ENCODE peak calls at places on chromosome 22, in seven cellular contexts. S is SK-N-SH, E is heart left ventricle, K is Panc1, H is right atrium auricular region, T is aorta, W is breast epithelium. C is an unnamed sample.

GRCh38 chr22:41782316-41782715 is 18.2 kb upstream of the CCDC134 start:
- DNase-seq in K (no peak), W (no peak), T (peak; percentile 9), E (no peak), S (no peak), H (no peak), C (no peak)

GRCh38 chr22:26362471-26362870 is 66.6 kb upstream of the ASPHD2 start:
- DNase-seq in E (no peak), K (no peak), H (no peak), W (no peak), T (no peak), S (no peak), C (no peak)

GRCh38 chr22:30398685-30399680 is 2.2 kb downstream of the SEC14L2 start:
- DNase-seq in W (no peak), H (no peak), S (no peak), K (no peak), T (no peak), E (no peak), C (no peak)

GRCh38 chr22:41668971-41669911 is 19.4 kb downstream of the SNU13 start:
- DNase-seq in H (no peak), E (no peak), K (peak; percentile 51), W (no peak), T (no peak), S (no peak), C (no peak)

GRCh38 chr22:45608763-45609180 is 62.9 kb upstream of the ATXN10 start:
- DNase-seq in H (no peak), T (no peak), S (no peak), K (no peak), W (no peak), E (no peak), C (no peak)

GRCh38 chr22:47629791-47630655 is 867.6 kb downstream of the TBC1D22A start:
- DNase-seq in K (no peak), S (no peak), E (no peak), W (no peak), H (no peak), T (no peak), C (no peak)

GRCh38 chr22:24333301-24333700 is 62.7 kb downstream of the SPECC1L start:
- DNase-seq in S (no peak), H (no peak), E (no peak), T (no peak), W (no peak), K (no peak), C (no peak)

GRCh38 chr22:21455334-21456089 is 11.7 kb upstream of the TMEM191C start:
- DNase-seq in E (no peak), W (peak; percentile 46), T (no peak), K (no peak), S (no peak), H (peak; percentile 53), C (no peak)

GRCh38 chr22:33697640-33698039 is 222.6 kb downstream of the LARGE1 start:
- DNase-seq in E (no peak), K (no peak), S (no peak), T (no peak), W (no peak), H (no peak), C (no peak)

GRCh38 chr22:37182949-37183245 is 5.2 kb downstream of the C1QTNF6 start:
- DNase-seq in T (peak; percentile 18), H (no peak), S (no peak), W (no peak), K (no peak), E (peak; percentile 18), C (no peak)

GRCh38 chr22:37181681-37182080 is 6.4 kb downstream of the C1QTNF6 start:
- DNase-seq in E (no peak), H (no peak), K (no peak), W (no peak), S (no peak), T (no peak), C (no peak)

GRCh38 chr22:37180531-37181231 is 7.4 kb downstream of the C1QTNF6 start:
- DNase-seq in E (peak; percentile 16), K (no peak), W (no peak), H (no peak), T (peak; percentile 42), S (no peak), C (no peak)

GRCh38 chr22:37183432-37184379 is 4.3 kb downstream of the C1QTNF6 start:
- DNase-seq in W (no peak), S (no peak), T (peak; percentile 29), K (no peak), H (no peak), E (peak; percentile 24), C (no peak)

GRCh38 chr22:37182101-37182948 is 5.7 kb downstream of the C1QTNF6 start:
- DNase-seq in E (peak; percentile 19), T (peak; percentile 42), S (no peak), K (no peak), H (no peak), W (no peak), C (no peak)
- H3K4me1 ChIP-seq in E (peaks cover 31% of the 10 kb centered on the region), T (no peaks in the 10 kb centered on the region), S (peaks cover 11% of the 10 kb centered on the region), K (peaks cover 39% of the 10 kb centered on the region), H (peaks cover 45% of the 10 kb centered on the region), W (peaks cover 11% of the 10 kb centered on the region), C (peaks cover 64% of the 10 kb centered on the region)

DNA sequence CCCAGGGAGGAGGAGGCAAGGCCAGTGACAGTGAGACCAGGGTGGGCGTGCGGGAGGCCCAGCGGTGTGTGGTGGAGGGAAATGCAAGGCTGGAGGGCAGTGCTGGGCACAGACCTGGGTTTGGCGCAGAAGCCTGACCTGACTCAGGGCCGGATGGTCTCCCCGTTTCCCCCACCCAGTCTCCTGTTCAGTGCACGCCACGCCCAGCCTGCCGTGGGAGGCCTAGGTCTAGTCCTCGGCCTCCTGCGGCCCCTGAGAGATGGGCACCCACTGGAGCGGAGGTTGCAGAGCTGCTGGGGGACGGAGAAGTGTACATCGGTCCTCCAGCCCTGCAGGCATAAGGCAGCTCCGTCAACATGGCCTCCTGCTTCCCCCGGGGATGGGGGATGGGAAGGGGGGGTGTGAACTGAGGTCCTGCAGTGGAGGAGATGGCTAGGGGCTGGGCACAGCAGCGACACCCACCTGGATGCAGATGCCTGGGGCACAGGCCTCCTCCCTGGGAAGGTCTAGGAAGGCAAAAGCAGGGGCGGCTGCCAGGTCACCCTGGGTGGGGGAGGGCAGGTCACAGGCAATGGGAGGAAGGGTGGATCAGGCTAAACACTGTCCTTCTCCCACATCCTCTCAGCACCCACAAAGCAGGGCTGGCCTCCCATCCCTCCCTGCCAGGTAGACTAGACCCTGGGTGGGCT is 15.9 kb downstream of the IL17REL start:
- DNase-seq in K (no peak), T (no peak), S (no peak), W (peak; percentile 45), H (no peak), E (no peak), C (no peak)
- H3K4me3 ChIP-seq in K (no peak overlapping the region), T (no peak overlapping the region), S (no peak overlapping the region), W (no peak overlapping the region), H (no peak overlapping the region), E (no peak overlapping the region), C (no peak overlapping the region)

GRCh38 chr22:37545703-37546435 is 14.4 kb upstream of the CDC42EP1 start:
- DNase-seq in E (peak; percentile 96), K (no peak), W (peak; percentile 89), S (no peak), T (peak; percentile 96), H (peak; percentile 94), C (no peak)
- H3K4me1 ChIP-seq in E (peaks cover 51% of the 10 kb centered on the region), K (peaks cover 35% of the 10 kb centered on the region), W (peaks cover 18% of the 10 kb centered on the region), S (peaks cover 16% of the 10 kb centered on the region), T (no peaks in the 10 kb centered on the region), H (peaks cover 57% of the 10 kb centered on the region), C (peaks cover 95% of the 10 kb centered on the region)

GRCh38 chr22:39013923-39014722 is at the start of gene APOBEC3C:
- DNase-seq in W (peak; percentile 74), S (peak; percentile 74), H (peak; percentile 90), E (peak; percentile 85), T (peak; percentile 91), K (no peak), C (peak; percentile 66)
- H3K4me3 ChIP-seq in W (peak within 1 kb of the TSS; percentile 50), S (peak within 1 kb of the TSS; percentile 61), H (peak within 1 kb of the TSS; percentile 22), E (peak within 1 kb of the TSS; percentile 29), T (peak within 1 kb of the TSS; percentile 2), K (peak within 1 kb of the TSS; percentile 51), C (peak within 1 kb of the TSS; percentile 64)

GRCh38 chr22:40331706-40332105 is 14.6 kb upstream of the ADSL start:
- DNase-seq in H (no peak), W (no peak), S (no peak), K (no peak), E (no peak), T (no peak), C (no peak)
- H3K4me1 ChIP-seq in H (peaks cover 10% of the 10 kb centered on the region), W (no peaks in the 10 kb centered on the region), S (no peaks in the 10 kb centered on the region), K (no peaks in the 10 kb centered on the region), E (peaks cover 6% of the 10 kb centered on the region), T (no peaks in the 10 kb centered on the region), C (peaks cover 4% of the 10 kb centered on the region)

GRCh38 chr22:27892064-27892463 is 27.0 kb downstream of the PITPNB start:
- DNase-seq in E (peak; percentile 44), T (no peak), S (no peak), H (no peak), W (no peak), K (no peak), C (no peak)
- H3K4me3 ChIP-seq in E (no peak overlapping the region), T (no peak overlapping the region), S (no peak overlapping the region), H (no peak overlapping the region), W (no peak overlapping the region), K (no peak overlapping the region), C (no peak overlapping the region)

GRCh38 chr22:38240734-38241252 is 32.0 kb downstream of the TMEM184B start:
- DNase-seq in K (no peak), W (no peak), S (no peak), E (no peak), H (no peak), T (no peak), C (no peak)
- H3K4me1 ChIP-seq in K (peaks cover 7% of the 10 kb centered on the region), W (peaks cover 4% of the 10 kb centered on the region), S (peaks cover 24% of the 10 kb centered on the region), E (peaks cover 63% of the 10 kb centered on the region), H (peaks cover 61% of the 10 kb centered on the region), T (no peaks in the 10 kb centered on the region), C (peaks cover 82% of the 10 kb centered on the region)

C was measured in esophagus squamous epithelium.